ENCODE peak calls at places on chromosomes 11 and 22, in four cellular contexts. T is K562, E is GM12878, J is HepG2. K is an unnamed sample.

GRCh38 chr11:96680515-96680914 is 290.7 kb downstream of the JRKL start:
- DNase-seq in T (no peak), E (no peak), J (no peak), K (no peak)

GRCh38 chr11:62545437-62546243 is 966 bp downstream of the AHNAK start:
- DNase-seq in T (peak; percentile 89), E (no peak), J (peak; percentile 86), K (peak; percentile 86)

GRCh38 chr11:11010624-11011127 is 152.8 kb upstream of the ZBED5 start:
- DNase-seq in T (peak; percentile 19), E (no peak), J (peak; percentile 16), K (peak; percentile 45)

GRCh38 chr11:74138572-74138971 is 32.2 kb downstream of the C2CD3 start:
- DNase-seq in T (peak; percentile 58), E (no peak), J (peak; percentile 93), K (no peak)

GRCh38 chr22:50621491-50621880 is 6.5 kb downstream of the ARSA start:
- DNase-seq in T (no peak), E (peak; percentile 69), J (no peak), K (peak; percentile 13)

GRCh38 chr11:73395297-73396208 is 19.4 kb downstream of the RELT start:
- DNase-seq in T (no peak), E (no peak), J (no peak), K (no peak)

GRCh38 chr22:32502346-32502745 is 27.7 kb downstream of the FBXO7 start:
- DNase-seq in T (no peak), E (no peak), J (no peak), K (no peak)

GRCh38 chr11:28539239-28540025 is 431.2 kb downstream of the METTL15 start:
- DNase-seq in T (no peak), E (no peak), J (no peak), K (no peak)

GRCh38 chr11:121452609-121453150 is at the start of gene SORL1-AS1:
- DNase-seq in T (no peak), E (no peak), J (no peak), K (no peak)

GRCh38 chr11:78015878-78016277 is 7.2 kb downstream of the KCTD14 start:
- DNase-seq in T (no peak), E (no peak), J (no peak), K (no peak)

GRCh38 chr11:118168316-118168715 is 8.1 kb downstream of the SCN2B start:
- DNase-seq in T (no peak), E (no peak), J (no peak), K (no peak)

GRCh38 chr11:71535825-71536224 is 2.0 kb upstream of the KRTAP5-8 start:
- DNase-seq in T (no peak), E (no peak), J (no peak), K (no peak)

GRCh38 chr22:16804882-16805281 is 20.3 kb downstream of the XKR3 start:
- DNase-seq in T (no peak), E (no peak), J (no peak), K (no peak)

GRCh38 chr11:64383580-64383979 is 24.6 kb downstream of the RPS6KA4 start:
- DNase-seq in T (no peak), E (no peak), J (no peak), K (no peak)

GRCh38 chr11:45901646-45902045 is 5.4 kb downstream of the FREY1 start:
- DNase-seq in T (no peak), E (no peak), J (no peak), K (no peak)

GRCh38 chr11:120062561-120062930 is 75.4 kb downstream of the TRIM29 start:
- DNase-seq in T (no peak), E (no peak), J (no peak), K (no peak)

GRCh38 chr11:71366076-71366475 is 82.1 kb downstream of the DHCR7 start:
- DNase-seq in T (no peak), E (no peak), J (no peak), K (no peak)

GRCh38 chr11:1672613-1673400 is 24.2 kb upstream of the KRTAP5-6 start:
- DNase-seq in T (no peak), E (no peak), J (no peak), K (no peak)

GRCh38 chr11:60790726-60791125 is 5.6 kb downstream of the MS4A10 start:
- DNase-seq in T (no peak), E (no peak), J (no peak), K (no peak)

GRCh38 chr11:111557425-111558111 is 17.0 kb downstream of the LAYN start:
- DNase-seq in T (no peak), E (no peak), J (peak; percentile 14), K (no peak)

GRCh38 chr11:96341237-96342130 is 1.5 kb downstream of the MAML2 start:
- DNase-seq in T (peak; percentile 76), E (no peak), J (peak; percentile 44), K (peak; percentile 47)

GRCh38 chr11:127000291-127000968 is at the start of gene KIRREL3:
- DNase-seq in T (no peak), E (no peak), J (no peak), K (peak; percentile 65)

GRCh38 chr22:44399906-44400762 is 87.4 kb upstream of the SHISAL1 start:
- DNase-seq in T (no peak), E (no peak), J (no peak), K (peak; percentile 9)

GRCh38 chr11:44793350-44794090 is 66.8 kb downstream of the TSPAN18 start:
- DNase-seq in T (peak; percentile 26), E (no peak), J (no peak), K (peak; percentile 76)

GRCh38 chr11:94794287-94795168 is 26.4 kb downstream of the AMOTL1 start:
- DNase-seq in T (peak; percentile 73), E (no peak), J (no peak), K (peak; percentile 56)

GRCh38 chr11:14520902-14521151 is 641 bp upstream of the PSMA1 start:
- DNase-seq in T (peak; percentile 19), E (no peak), J (peak; percentile 18), K (peak; percentile 25)

DNA sequence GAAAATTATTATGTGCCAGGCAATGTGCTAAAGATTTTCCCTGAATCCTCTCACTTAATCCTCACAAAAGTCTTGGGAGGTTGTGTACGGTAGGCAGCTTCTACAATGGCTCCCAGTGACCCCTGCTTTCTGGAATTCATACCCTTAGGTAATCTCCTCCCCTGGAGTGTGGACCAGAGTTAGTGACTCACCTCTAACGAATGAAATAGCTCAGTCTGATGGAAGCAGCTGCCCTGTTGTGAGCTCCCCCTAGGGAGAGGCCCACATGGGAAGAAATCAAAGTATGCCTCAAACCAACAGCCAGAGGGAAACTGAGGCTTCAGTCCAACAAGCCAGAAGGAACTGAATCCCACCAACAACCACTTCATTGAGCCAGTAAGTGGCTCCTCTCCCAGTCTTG is 99.0 kb upstream of the ISX start:
- DNase-seq in T (no peak), E (no peak), J (no peak), K (no peak)
- TF ChIP-seq NFIC in T (no peak), E (no peak), J (no peak), K (no peak)

DNA sequence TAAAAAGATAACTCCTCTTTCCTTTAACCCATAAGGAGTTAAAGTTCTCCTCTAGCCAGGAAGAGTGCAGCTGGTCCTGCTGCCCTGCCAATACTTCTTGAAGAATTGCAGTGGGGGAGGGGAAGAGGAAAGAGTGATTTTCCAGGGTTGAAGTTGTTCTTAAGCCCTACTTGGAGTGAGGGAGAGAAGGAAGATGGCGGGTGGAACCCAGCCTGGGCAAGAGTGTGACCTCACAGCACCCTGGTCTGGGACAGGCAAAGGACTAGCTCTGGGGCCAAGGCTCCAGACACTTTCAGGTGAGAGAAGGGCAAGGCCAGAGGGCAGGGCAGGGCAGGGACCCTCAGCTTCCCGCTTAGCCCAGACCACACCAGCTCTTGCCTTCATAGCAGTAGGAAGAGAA is 6.6 kb downstream of the TNKS1BP1 start:
- DNase-seq in T (no peak), E (no peak), J (no peak), K (no peak)
- H3K27ac ChIP-seq in T (no peak overlapping the region), E (no peak overlapping the region), J (no peak overlapping the region), K (no peak overlapping the region)

GRCh38 chr22:20243176-20243544 is 25.0 kb downstream of the RTN4R start:
- DNase-seq in T (no peak), E (no peak), J (no peak), K (no peak)

GRCh38 chr22:20244250-20244648 is 23.9 kb downstream of the RTN4R start:
- DNase-seq in T (no peak), E (no peak), J (no peak), K (no peak)

GRCh38 chr22:20244744-20245576 is 23.2 kb downstream of the RTN4R start:
- DNase-seq in T (peak; percentile 64), E (no peak), J (no peak), K (peak; percentile 66)

GRCh38 chr22:20242393-20243175 is 25.5 kb downstream of the RTN4R start:
- DNase-seq in T (no peak), E (no peak), J (no peak), K (no peak)

GRCh38 chr22:20243545-20244249 is 24.4 kb downstream of the RTN4R start:
- DNase-seq in T (peak; percentile 82), E (no peak), J (no peak), K (peak; percentile 69)
- H3K4me1 ChIP-seq in T (peaks cover 90% of the 10 kb centered on the region), E (peaks cover 50% of the 10 kb centered on the region), J (no peaks in the 10 kb centered on the region), K (peaks cover 64% of the 10 kb centered on the region)

GRCh38 chr22:39522567-39523300 is 2.4 kb downstream of the ATF4 start:
- DNase-seq in T (no peak), E (no peak), J (no peak), K (peak; percentile 19)
- TF ChIP-seq NFIC in T (no peak), E (no peak), J (peak; percentile 39), K (no peak)

GRCh38 chr11:68329993-68330699 is 17.8 kb downstream of the LRP5 start:
- DNase-seq in T (no peak), E (no peak), J (no peak), K (peak; percentile 83)
- H3K27ac ChIP-seq in T (no peak overlapping the region), E (no peak overlapping the region), J (peak overlapping the region; percentile 82), K (no peak overlapping the region)

GRCh38 chr22:27580311-27580897 is 221.2 kb downstream of the MN1 start:
- DNase-seq in T (no peak), E (no peak), J (no peak), K (no peak)
- H3K4me1 ChIP-seq in T (no peaks in the 10 kb centered on the region), E (no peaks in the 10 kb centered on the region), J (no peaks in the 10 kb centered on the region), K (no peaks in the 10 kb centered on the region)

GRCh38 chr11:110478410-110478809 is 48.7 kb downstream of the FDX1 start:
- DNase-seq in T (peak; percentile 57), E (no peak), J (no peak), K (no peak)

GRCh38 chr11:110479445-110480101 is 49.8 kb downstream of the FDX1 start:
- DNase-seq in T (peak; percentile 13), E (no peak), J (no peak), K (no peak)

GRCh38 chr11:110481523-110481922 is 51.8 kb downstream of the FDX1 start:
- DNase-seq in T (no peak), E (no peak), J (no peak), K (no peak)

GRCh38 chr11:110474578-110474977 is 44.8 kb downstream of the FDX1 start:
- DNase-seq in T (no peak), E (no peak), J (no peak), K (no peak)

DNA sequence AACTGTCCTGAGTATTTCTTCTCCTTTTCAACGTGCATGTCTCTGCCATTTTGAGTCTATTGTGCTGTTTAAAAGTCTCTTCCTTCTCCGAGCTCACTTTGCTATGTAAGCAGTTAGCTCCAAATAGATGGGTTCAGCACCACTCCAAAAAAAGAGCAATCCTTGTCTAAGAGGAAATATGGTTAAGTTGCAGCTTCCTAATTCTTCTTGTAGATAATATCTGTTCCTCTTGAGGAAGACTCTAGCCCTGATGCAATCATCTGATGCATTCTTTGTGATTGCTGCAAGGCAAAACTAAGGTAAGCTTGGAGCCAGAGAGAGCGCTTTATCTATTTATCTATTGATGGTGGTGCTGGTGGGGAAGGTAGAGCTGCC is 49.3 kb downstream of the FDX1 start:
- DNase-seq in T (no peak), E (no peak), J (no peak), K (no peak)
- TF ChIP-seq NFIC in T (no peak), E (no peak), J (no peak), K (no peak)

K was measured in SK-N-SH.